ENCODE peak calls at places on chromosomes 7 and 10, in five cellular contexts. T is tibial artery, J is ovary, X is AG04450, C is endodermal cell. H is an unnamed sample.

GRCh38 chr10:72487116-72487515 is 132.4 kb upstream of the DNAJB12 start:
- DNase-seq in J (no peak), T (no peak), X (no peak), C (no peak), H (no peak)

GRCh38 chr7:134327896-134328295 is 11.2 kb upstream of the SLC35B4 start:
- DNase-seq in C (peak), T (no peak), X (no peak), J (no peak), H (no peak)

GRCh38 chr10:29648114-29648982 is 13.6 kb upstream of the SVIL start:
- DNase-seq in T (no peak), C (no peak), J (no peak), X (no peak), H (no peak)

GRCh38 chr7:116571037-116571436 is 46.2 kb downstream of the CAV1 start:
- DNase-seq in X (no peak), T (no peak), J (no peak), C (no peak), H (no peak)

GRCh38 chr7:143882020-143882610 is 19.9 kb downstream of the TCAF1 start:
- DNase-seq in J (peak), X (no peak), C (peak), T (peak), H (peak)

GRCh38 chr10:5447611-5448071 is 35.3 kb downstream of the NET1 start:
- DNase-seq in X (no peak), C (no peak), T (no peak), J (no peak), H (no peak)

GRCh38 chr7:16813232-16813616 is 8.4 kb upstream of the AGR2 start:
- DNase-seq in C (no peak), J (no peak), X (no peak), T (no peak), H (no peak)

GRCh38 chr10:74460812-74461211 is 309.8 kb downstream of the ADK start:
- DNase-seq in J (no peak), C (no peak), X (no peak), T (no peak), H (no peak)

GRCh38 chr10:125137601-125138438 is 22.5 kb downstream of the CTBP2 start:
- DNase-seq in X (no peak), J (no peak), T (peak), C (no peak), H (peak)

GRCh38 chr10:11162828-11163599 is 145.3 kb downstream of the CELF2 start:
- DNase-seq in J (no peak), X (no peak), T (peak), C (peak), H (no peak)

GRCh38 chr7:45570797-45571196 is 3.4 kb upstream of the ADCY1 start:
- DNase-seq in X (no peak), C (peak), J (no peak), T (no peak), H (no peak)

GRCh38 chr10:129968937-129969527 is 5.0 kb upstream of the EBF3 start:
- DNase-seq in T (peak), X (no peak), J (no peak), C (peak), H (no peak)

GRCh38 chr7:143049380-143049779 is 2.8 kb upstream of the OR6V1 start:
- DNase-seq in C (no peak), X (no peak), J (no peak), T (no peak), H (no peak)

GRCh38 chr7:157047148-157047547 is 36.7 kb upstream of the MNX1 start:
- DNase-seq in J (no peak), C (no peak), X (no peak), T (no peak), H (no peak)

GRCh38 chr7:69439636-69440325 is 158.5 kb upstream of the AUTS2 start:
- DNase-seq in J (no peak), X (no peak), T (no peak), C (no peak), H (no peak)

GRCh38 chr7:39838326-39838725 is 111.7 kb upstream of the CDK13 start:
- DNase-seq in J (peak), C (no peak), X (no peak), T (no peak), H (no peak)

GRCh38 chr7:67311901-67312300 is 315.3 kb downstream of the TYW1 start:
- DNase-seq in X (no peak), C (no peak), J (no peak), T (no peak), H (no peak)

GRCh38 chr7:27602766-27603165 is 59.9 kb downstream of the HIBADH start:
- DNase-seq in T (no peak), C (peak), X (no peak), J (no peak), H (no peak)

GRCh38 chr10:78194539-78195402 is 161.1 kb downstream of the RPS24 start:
- DNase-seq in J (no peak), C (peak), X (no peak), T (no peak), H (no peak)

GRCh38 chr7:83514977-83515376 is 134.0 kb downstream of the SEMA3E start:
- DNase-seq in T (no peak), X (no peak), C (peak), J (no peak), H (no peak)

GRCh38 chr10:24806262-24806661 is 82.6 kb upstream of the ARHGAP21 start:
- DNase-seq in T (no peak), C (no peak), X (no peak), J (no peak), H (no peak)

GRCh38 chr7:7969306-7970112 is 913 bp downstream of the GLCCI1 start:
- DNase-seq in T (peak), X (no peak), J (peak), C (peak), H (no peak)

GRCh38 chr10:48551796-48552591 is 52.9 kb downstream of the ARHGAP22 start:
- DNase-seq in J (peak), T (no peak), C (peak), X (peak), H (no peak)

GRCh38 chr7:68833442-68833841 is 764.8 kb upstream of the AUTS2 start:
- DNase-seq in C (no peak), J (no peak), T (no peak), X (no peak), H (no peak)

GRCh38 chr10:10662720-10663467 is 354.8 kb upstream of the CELF2 start:
- DNase-seq in J (no peak), X (no peak), C (no peak), T (no peak), H (no peak)

GRCh38 chr10:83871486-83872081 is 267.7 kb upstream of the GHITM start:
- DNase-seq in T (peak), J (peak), C (peak), X (peak), H (peak)

GRCh38 chr7:138257459-138258193 is 181.4 kb downstream of the AKR1D1 start:
- DNase-seq in C (no peak), J (no peak), X (no peak), T (no peak), H (no peak)
- H3K27ac ChIP-seq in C (no peak), J (no peak), X (no peak), T (no peak), H (no peak)

GRCh38 chr10:116561026-116561425 is 15.3 kb downstream of the PNLIP start:
- DNase-seq in T (no peak), X (no peak), J (no peak), C (no peak), H (no peak)

GRCh38 chr10:116554628-116555027 is 8.9 kb downstream of the PNLIP start:
- DNase-seq in J (no peak), X (no peak), C (no peak), T (no peak), H (no peak)

GRCh38 chr10:116555882-116556281 is 10.2 kb downstream of the PNLIP start:
- DNase-seq in J (no peak), T (no peak), X (no peak), C (no peak), H (no peak)

GRCh38 chr10:116553378-116553980 is 7.7 kb downstream of the PNLIP start:
- DNase-seq in T (no peak), X (no peak), C (no peak), J (no peak), H (no peak)

GRCh38 chr10:116557305-116557880 is 11.7 kb downstream of the PNLIP start:
- DNase-seq in J (no peak), C (no peak), X (no peak), T (no peak), H (no peak)
- H3K4me3 ChIP-seq in J (no peak), C (no peak), X (no peak), T (no peak), H (no peak)

GRCh38 chr7:105594034-105594433 is 12.7 kb upstream of the EFCAB10 start:
- DNase-seq in C (peak), T (no peak), J (no peak), X (no peak), H (no peak)
- TF ChIP-seq CTCF in C (peak), T (no peak), J (no peak), X (peak), H (no peak)

GRCh38 chr7:47553309-47553708 is 28.6 kb downstream of the TNS3 start:
- DNase-seq in J (no peak), T (no peak), X (no peak), C (no peak), H (no peak)

GRCh38 chr7:47559306-47560220 is 22.3 kb downstream of the TNS3 start:
- DNase-seq in C (no peak), X (no peak), T (no peak), J (no peak), H (no peak)

GRCh38 chr7:47557986-47558670 is 23.8 kb downstream of the TNS3 start:
- DNase-seq in C (peak), T (no peak), X (no peak), J (no peak), H (no peak)

GRCh38 chr7:47557317-47557985 is 24.5 kb downstream of the TNS3 start:
- DNase-seq in J (no peak), X (no peak), C (no peak), T (no peak), H (no peak)

GRCh38 chr7:47556511-47557180 is 25.3 kb downstream of the TNS3 start:
- DNase-seq in X (no peak), J (no peak), C (no peak), T (no peak), H (no peak)
- H3K27ac ChIP-seq in X (peak), J (no peak), C (no peak), T (no peak), H (no peak)

H was measured in dorsolateral prefrontal cortex.